ENCODE peak calls at places on chromosome 16, in ten cellular contexts. M is GM13977; G is H7; N is Right ventricle myocardium superior; L is fibroblast of mammary gland; P is stimulated activated naive CD8-positive, alpha-beta T cell treated with anti-CD3 and anti-CD28 coated beads, Interleukin-15, Interleukin-2, amounts not matched to agents 100 U/mL and 50 U/mL, for 24 hours; R is fibroblast of pulmonary artery; T is transverse colon; C is activated CD4-positive, alpha-beta memory T cell treated with anti-CD3 and anti-CD28 coated beads, Interleukin-2, amount 10 ng/mL, durations not matched to agents 7 days and 5 days; O is stimulated activated CD8-positive, alpha-beta memory T cell treated with anti-CD3 and anti-CD28 coated beads, Interleukin-4, amount 100 ng/mL, for 24 hours. Y is an unnamed sample.

GRCh38 chr16:66911112-66911511 is 7.6 kb downstream of the CDH16 start:
- DNase-seq in N (peak), P (no peak), G (peak), L (no peak), O (no peak), T (no peak), M (no peak), C (no peak), R (no peak), Y (no peak)

GRCh38 chr16:55499951-55500350 is 8.9 kb upstream of the LPCAT2 start:
- DNase-seq in G (no peak), R (peak), T (no peak), O (no peak), M (no peak), L (peak), C (peak), P (no peak), N (no peak), Y (no peak)

GRCh38 chr16:14347706-14348105 is 276.6 kb downstream of the MRTFB start:
- DNase-seq in G (no peak), M (no peak), T (no peak), C (no peak), N (peak), O (no peak), L (no peak), R (no peak), P (no peak), Y (no peak)

GRCh38 chr16:85392756-85393673 is 220.1 kb upstream of the GSE1 start:
- DNase-seq in T (no peak), C (no peak), N (peak), P (no peak), G (no peak), R (no peak), O (no peak), L (no peak), M (no peak), Y (no peak)

GRCh38 chr16:54418903-54419302 is 132.3 kb upstream of the IRX3 start:
- DNase-seq in O (no peak), L (no peak), P (no peak), G (no peak), C (no peak), T (no peak), M (no peak), N (no peak), R (no peak), Y (no peak)

GRCh38 chr16:89739383-89739782 is 18.0 kb downstream of the ZNF276 start:
- DNase-seq in G (no peak), N (no peak), T (no peak), M (no peak), P (no peak), L (no peak), C (no peak), R (no peak), O (no peak), Y (no peak)

GRCh38 chr16:81650982-81651562 is 128.0 kb upstream of the PLCG2 start:
- DNase-seq in C (no peak), P (no peak), T (peak), N (peak), O (no peak), R (peak), M (no peak), G (peak), L (peak), Y (no peak)

GRCh38 chr16:88999457-89000206 is 22.6 kb upstream of the CBFA2T3 start:
- DNase-seq in C (no peak), N (no peak), P (no peak), R (no peak), O (no peak), G (peak), M (no peak), L (peak), T (no peak), Y (no peak)

GRCh38 chr16:1533443-1533951 is at the start of gene TMEM204:
- DNase-seq in R (peak), G (peak), C (peak), T (peak), N (peak), L (peak), M (no peak), P (peak), O (no peak), Y (no peak)

Y was measured in stimulated activated naive B cell treated with anti-CD40 and anti-IgM and Interleukin-4, amounts not matched to agents 10 μg/mL and 1 μg/mL and 100 μg/mL, for 72 hours.